ENCODE peak calls at places on chromosomes 16 and 17, in six cellular contexts. A is AG04450, I is lung, D is sigmoid colon, H is hepatocyte, O is neural progenitor cell. Y is an unnamed sample.
A peak's percentile ranks its signal among the peaks of the same experiment; 100 is the strongest.

GRCh38 chr17:78159575-78160158 is 8.7 kb upstream of the SYNGR2 start:
- DNase-seq in I (no peak), H (no peak), A (peak; percentile 80), O (no peak), D (no peak), Y (no peak)

GRCh38 chr16:17258848-17259713 is 211.7 kb downstream of the XYLT1 start:
- DNase-seq in O (no peak), D (no peak), H (no peak), A (no peak), I (peak; percentile 29), Y (no peak)

GRCh38 chr17:71339219-71339618 is 781.6 kb upstream of the SOX9 start:
- DNase-seq in D (no peak), I (no peak), A (no peak), H (no peak), O (no peak), Y (peak; percentile 39)

GRCh38 chr17:19714542-19715411 is 1.6 kb downstream of the SLC47A2 start:
- DNase-seq in I (no peak), D (peak; percentile 64), H (no peak), O (no peak), A (no peak), Y (no peak)

GRCh38 chr17:77129568-77130301 is 11.0 kb upstream of the SEC14L1 start:
- DNase-seq in I (no peak), D (no peak), A (no peak), H (no peak), O (peak; percentile 64), Y (no peak)

GRCh38 chr17:79047923-79048825 is 24.2 kb downstream of the C1QTNF1 start:
- DNase-seq in D (peak; percentile 61), H (no peak), A (no peak), I (no peak), O (peak; percentile 54), Y (no peak)

GRCh38 chr16:17404903-17405691 is 65.7 kb downstream of the XYLT1 start:
- DNase-seq in D (peak; percentile 97), O (no peak), I (peak; percentile 30), H (no peak), A (no peak), Y (peak; percentile 19)

GRCh38 chr16:68244903-68245853 is at the start of gene PLA2G15:
- DNase-seq in D (peak; percentile 98), O (peak; percentile 97), H (peak; percentile 96), A (peak; percentile 88), I (peak; percentile 94), Y (peak; percentile 84)

GRCh38 chr16:66859397-66860068 is 15.3 kb downstream of the CA7 start:
- DNase-seq in D (no peak), I (no peak), O (no peak), A (no peak), H (no peak), Y (no peak)

GRCh38 chr16:65975049-65975708 is 391.3 kb upstream of the CDH5 start:
- DNase-seq in H (no peak), A (peak; percentile 50), O (peak; percentile 5), D (no peak), I (no peak), Y (no peak)

GRCh38 chr16:82993415-82993814 is 366.6 kb downstream of the CDH13 start:
- DNase-seq in O (no peak), I (no peak), D (no peak), A (no peak), H (no peak), Y (no peak)

GRCh38 chr17:31152271-31152670 is 57.5 kb downstream of the NF1 start:
- DNase-seq in A (no peak), O (no peak), H (no peak), D (no peak), I (no peak), Y (no peak)

GRCh38 chr17:73349647-73350046 is 37.8 kb upstream of the CDC42EP4 start:
- DNase-seq in H (no peak), D (no peak), I (no peak), O (no peak), A (no peak), Y (no peak)
- TF ChIP-seq CTCF in H (no peak), D (no peak), I (no peak), O (no peak), A (no peak), Y (no peak)

GRCh38 chr17:34412022-34412421 is 49.0 kb upstream of the CCL1 start:
- DNase-seq in O (no peak), D (no peak), A (no peak), I (no peak), H (no peak), Y (no peak)
- H3K4me3 ChIP-seq in O (no peak overlapping the region), D (no peak overlapping the region), A (no peak overlapping the region), I (no peak overlapping the region), H (no peak overlapping the region), Y (no peak overlapping the region)

GRCh38 chr16:11696266-11697012 is 28.2 kb downstream of the SNN start:
- DNase-seq in I (no peak), A (no peak), D (peak; percentile 22), H (no peak), O (no peak), Y (no peak)

GRCh38 chr16:11700264-11701029 is 32.2 kb downstream of the SNN start:
- DNase-seq in A (no peak), O (no peak), H (no peak), I (no peak), D (peak; percentile 40), Y (no peak)

GRCh38 chr16:11697319-11697718 is 29.1 kb downstream of the SNN start:
- DNase-seq in I (no peak), D (peak; percentile 6), A (no peak), H (no peak), O (no peak), Y (no peak)

GRCh38 chr16:11699234-11699894 is 31.1 kb downstream of the SNN start:
- DNase-seq in O (no peak), A (no peak), I (no peak), D (no peak), H (no peak), Y (no peak)

GRCh38 chr16:11698271-11698689 is 30.0 kb downstream of the SNN start:
- DNase-seq in O (no peak), H (no peak), I (no peak), A (no peak), D (no peak), Y (no peak)
- TF ChIP-seq CTCF in O (no peak), H (no peak), I (no peak), A (peak; percentile 0), D (no peak), Y (peak; percentile 24)

DNA sequence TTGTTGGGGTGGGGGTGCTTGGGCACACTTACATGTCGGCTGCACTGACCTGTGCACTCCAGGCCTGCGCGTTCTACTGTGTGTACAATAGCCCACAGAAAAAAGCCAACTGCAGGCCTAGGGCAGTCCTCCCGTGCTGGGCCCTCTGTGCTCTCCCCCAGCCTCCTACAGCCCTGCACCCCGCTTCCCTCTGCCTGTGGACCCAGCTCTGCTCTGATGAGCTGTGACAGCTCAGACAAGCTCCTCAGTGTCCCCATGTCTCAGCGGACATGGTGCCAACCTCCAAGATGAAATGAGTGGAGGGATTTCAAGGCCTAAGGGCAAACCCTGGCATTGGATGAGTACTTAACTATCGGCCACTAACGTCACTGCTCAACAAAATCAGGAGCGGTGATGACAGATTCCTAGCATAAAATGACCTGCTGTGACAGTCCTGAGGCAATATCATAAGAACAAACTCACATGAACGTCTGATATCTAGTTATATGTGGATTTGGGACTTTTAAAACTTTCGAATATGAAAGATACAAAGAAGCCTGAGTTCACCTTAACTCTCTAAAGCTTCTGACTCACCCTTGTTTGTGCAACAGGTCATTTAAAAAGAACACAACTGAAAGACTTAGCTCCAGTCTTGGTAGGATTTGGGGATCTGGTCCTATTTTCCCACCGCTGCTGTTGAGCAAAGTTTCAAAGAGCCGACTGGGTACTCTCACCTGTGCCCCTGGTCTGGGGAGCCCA is 34.7 kb downstream of the CCDC57 start:
- DNase-seq in O (no peak), H (no peak), I (no peak), D (no peak), A (no peak), Y (no peak)
- H3K4me3 ChIP-seq in O (no peak overlapping the region), H (no peak overlapping the region), I (no peak overlapping the region), D (no peak overlapping the region), A (no peak overlapping the region), Y (no peak overlapping the region)

GRCh38 chr17:63116228-63116627 is 150.2 kb downstream of the TANC2 start:
- DNase-seq in A (no peak), D (no peak), I (no peak), H (no peak), O (peak; percentile 59), Y (no peak)
- TF ChIP-seq CTCF in A (no peak), D (no peak), I (no peak), H (no peak), O (peak; percentile 59), Y (no peak)

GRCh38 chr17:57940217-57940616 is 15.0 kb downstream of the CUEDC1 start:
- DNase-seq in I (no peak), A (no peak), H (no peak), D (no peak), O (no peak), Y (no peak)
- H3K4me3 ChIP-seq in I (no peak overlapping the region), A (no peak overlapping the region), H (no peak overlapping the region), D (no peak overlapping the region), O (no peak overlapping the region), Y (no peak overlapping the region)

DNA sequence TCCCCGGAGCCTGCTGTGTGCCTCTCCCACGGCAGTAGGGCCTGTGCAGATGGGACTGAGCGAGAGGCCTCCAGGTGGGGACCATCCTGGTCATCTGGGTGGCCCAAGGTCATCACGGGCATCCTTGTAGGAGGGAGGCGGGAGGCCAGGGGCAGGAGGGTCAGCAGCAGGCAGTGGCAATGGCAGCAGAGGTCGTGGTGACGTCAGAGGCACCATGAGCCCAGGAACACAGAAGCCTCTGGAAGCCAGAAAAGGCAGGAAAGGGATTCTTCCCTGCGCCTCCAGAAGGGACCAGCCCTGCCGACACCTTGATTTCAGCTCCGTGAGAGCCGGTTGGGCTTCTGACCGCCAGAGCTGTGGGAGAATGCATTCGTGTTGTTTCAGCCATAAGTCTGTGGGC is 190.3 kb downstream of the BANP start:
- DNase-seq in H (no peak), I (no peak), D (no peak), O (no peak), A (no peak), Y (no peak)
- TF ChIP-seq CTCF in H (no peak), I (no peak), D (no peak), O (no peak), A (no peak), Y (no peak)

Y was measured in retinal pigment epithelial cell.